ENCODE peak calls at places on chromosomes 4 and X, in eight cellular contexts. S, P, O, Z, E, Y, H and G are unnamed samples.

GRCh38 chr4:80268936-80269335 is 2.5 kb downstream of the FGF5 start:
- DNase-seq in S (no peak), P (no peak), O (no peak), Z (no peak), E (no peak), Y (no peak), H (no peak), G (no peak)

GRCh38 chrX:54043696-54044125 is 562 bp downstream of the PHF8 start:
- DNase-seq in S (peak; percentile 59), P (peak; percentile 45), O (no peak), Z (peak; percentile 75), E (peak; percentile 36), Y (peak; percentile 5), H (no peak), G (no peak)

GRCh38 chr4:103996059-103996458 is 276.3 kb upstream of the TACR3 start:
- DNase-seq in S (no peak), P (no peak), O (peak; percentile 4), Z (no peak), E (no peak), Y (no peak), H (no peak), G (no peak)

GRCh38 chrX:14616876-14617275 is 87.5 kb downstream of the GLRA2 start:
- DNase-seq in S (no peak), P (no peak), O (no peak), Z (no peak), E (no peak), Y (no peak), H (no peak), G (no peak)

GRCh38 chrX:153794897-153795816 is 689 bp downstream of the SSR4 start:
- DNase-seq in S (no peak), P (no peak), O (no peak), Z (no peak), E (no peak), Y (no peak), H (no peak), G (no peak)

GRCh38 chr4:147247577-147247976 is 233.3 kb upstream of the EDNRA start:
- DNase-seq in S (no peak), P (no peak), O (no peak), Z (no peak), E (no peak), Y (no peak), H (no peak), G (no peak)

GRCh38 chr4:3322059-3322550 is 29.3 kb downstream of the RGS12 start:
- DNase-seq in S (peak; percentile 46), P (peak; percentile 72), O (no peak), Z (no peak), E (no peak), Y (no peak), H (no peak), G (no peak)

GRCh38 chr4:107379054-107379869 is 340.8 kb downstream of the PAPSS1 start:
- DNase-seq in S (no peak), P (peak; percentile 9), O (no peak), Z (no peak), E (no peak), Y (no peak), H (no peak), G (no peak)

GRCh38 chr4:1082215-1083182 is 30.9 kb downstream of the RNF212 start:
- DNase-seq in S (peak; percentile 66), P (no peak), O (peak; percentile 78), Z (no peak), E (no peak), Y (no peak), H (no peak), G (no peak)

GRCh38 chrX:138150709-138151108 is 560.8 kb downstream of the FGF13 start:
- DNase-seq in S (no peak), P (no peak), O (no peak), Z (no peak), E (no peak), Y (no peak), H (no peak), G (no peak)

GRCh38 chr4:78772526-78773084 is 3.5 kb upstream of the BMP2K start:
- DNase-seq in S (no peak), P (no peak), O (no peak), Z (no peak), E (no peak), Y (no peak), H (no peak), G (no peak)

GRCh38 chrX:155056877-155057792 is 13.8 kb downstream of the CMC4 start:
- DNase-seq in S (peak; percentile 71), P (peak; percentile 73), O (peak; percentile 23), Z (no peak), E (no peak), Y (peak; percentile 19), H (peak; percentile 50), G (peak; percentile 68)

GRCh38 chr4:23234716-23235115 is 542.0 kb downstream of the GBA3 start:
- DNase-seq in S (no peak), P (no peak), O (no peak), Z (no peak), E (no peak), Y (no peak), H (no peak), G (no peak)

GRCh38 chr4:83234902-83235644 is 49.5 kb downstream of the COQ2 start:
- DNase-seq in S (no peak), P (no peak), O (no peak), Z (no peak), E (no peak), Y (no peak), H (no peak), G (no peak)

GRCh38 chr4:67871867-67872266 is 11.9 kb downstream of the TMPRSS11D start:
- DNase-seq in S (no peak), P (peak; percentile 52), O (peak; percentile 25), Z (no peak), E (no peak), Y (no peak), H (peak; percentile 49), G (no peak)

GRCh38 chr4:15695240-15695699 is 7.6 kb upstream of the BST1 start:
- DNase-seq in S (no peak), P (no peak), O (peak; percentile 91), Z (no peak), E (no peak), Y (no peak), H (no peak), G (no peak)

GRCh38 chr4:109861941-109862340 is 14.0 kb downstream of the LRIT3 start:
- DNase-seq in S (no peak), P (no peak), O (no peak), Z (no peak), E (no peak), Y (no peak), H (no peak), G (no peak)

GRCh38 chrX:102858826-102859627 is 78.0 kb upstream of the RAB40AL start:
- DNase-seq in S (no peak), P (no peak), O (no peak), Z (no peak), E (no peak), Y (no peak), H (peak; percentile 26), G (no peak)